ENCODE peak calls at places on chromosome 10, in four cellular contexts. D is astrocyte of the spinal cord, F is left lobe of liver, L is NCI-H524. Z is an unnamed sample.

GRCh38 chr10:55500931-55501559 is 700.0 kb upstream of the PCDH15 start:
- DNase-seq in F (no peak), D (peak; percentile 19), L (peak; percentile 1), Z (peak; percentile 67)

GRCh38 chr10:123270221-123270620 is 116.0 kb downstream of the BUB3 start:
- DNase-seq in F (no peak), D (peak; percentile 83), L (no peak), Z (no peak)

GRCh38 chr10:74585231-74586087 is 240.9 kb upstream of the KAT6B start:
- DNase-seq in L (peak; percentile 45), D (peak; percentile 33), F (peak; percentile 56), Z (peak; percentile 57)

GRCh38 chr10:96478317-96478716 is 35.4 kb downstream of the TLL2 start:
- DNase-seq in L (no peak), F (no peak), D (no peak), Z (no peak)

GRCh38 chr10:57952741-57953140 is 315.0 kb downstream of the IPMK start:
- DNase-seq in L (no peak), D (peak; percentile 56), F (no peak), Z (no peak)

GRCh38 chr10:209357-209756 is 74.1 kb downstream of the ZMYND11 start:
- DNase-seq in L (no peak), D (peak; percentile 22), F (no peak), Z (peak; percentile 21)

GRCh38 chr10:17175551-17175950 is 25.9 kb downstream of the TRDMT1 start:
- DNase-seq in F (no peak), D (peak; percentile 38), L (no peak), Z (no peak)

GRCh38 chr10:34156781-34157425 is 658.2 kb downstream of the PARD3 start:
- DNase-seq in L (no peak), F (no peak), D (peak; percentile 30), Z (no peak)

GRCh38 chr10:117136391-117136975 is 1.6 kb downstream of the VAX1 start:
- DNase-seq in F (no peak), L (no peak), D (no peak), Z (no peak)

GRCh38 chr10:99285846-99286245 is 43.3 kb upstream of the CNNM1 start:
- DNase-seq in F (no peak), D (no peak), L (no peak), Z (no peak)

GRCh38 chr10:104643023-104643663 is 2.1 kb downstream of the SORCS3 start:
- DNase-seq in D (no peak), F (no peak), L (no peak), Z (no peak)

GRCh38 chr10:3935933-3936359 is 150.9 kb upstream of the KLF6 start:
- DNase-seq in D (peak; percentile 33), L (no peak), F (peak; percentile 75), Z (no peak)

GRCh38 chr10:69123306-69123746 is 652 bp upstream of the VPS26A start:
- DNase-seq in L (peak; percentile 40), D (no peak), F (no peak), Z (no peak)

GRCh38 chr10:73881221-73881919 is 7.0 kb upstream of the CAMK2G start:
- DNase-seq in L (no peak), D (no peak), F (no peak), Z (no peak)

GRCh38 chr10:24351883-24352778 is 143.2 kb downstream of the KIAA1217 start:
- DNase-seq in L (peak; percentile 8), F (no peak), D (peak; percentile 60), Z (no peak)